ENCODE peak calls at places on chromosome 12, in five cellular contexts. One of them, this sample, is unnamed.

GRCh38 chr12:62603061-62603810 is 136.6 kb downstream of the MON2 start:
- DNase-seq in AG09309: peak
- DNase-seq in nephron progenitor cell: peak
- DNase-seq in HFFc6: peak
- DNase-seq in left ventricle myocardium inferior: peak
- DNase-seq in this sample: peak

GRCh38 chr12:46523446-46523845 is 150.9 kb upstream of the SLC38A2 start:
- DNase-seq in AG09309: no peak
- DNase-seq in nephron progenitor cell: no peak
- DNase-seq in HFFc6: peak
- DNase-seq in left ventricle myocardium inferior: no peak
- DNase-seq in this sample: no peak

GRCh38 chr12:8953773-8954402 is 4.4 kb upstream of the M6PR start:
- DNase-seq in AG09309: no peak
- DNase-seq in nephron progenitor cell: no peak
- DNase-seq in HFFc6: no peak
- DNase-seq in left ventricle myocardium inferior: no peak
- DNase-seq in this sample: no peak

GRCh38 chr12:57619434-57620244 is 8.4 kb downstream of the ARHGEF25 start:
- DNase-seq in AG09309: no peak
- DNase-seq in nephron progenitor cell: peak
- DNase-seq in HFFc6: no peak
- DNase-seq in left ventricle myocardium inferior: no peak
- DNase-seq in this sample: peak

GRCh38 chr12:113231275-113232231 is 10.3 kb downstream of the TPCN1 start:
- DNase-seq in AG09309: no peak
- DNase-seq in nephron progenitor cell: peak
- DNase-seq in HFFc6: no peak
- DNase-seq in left ventricle myocardium inferior: no peak
- DNase-seq in this sample: peak

GRCh38 chr12:81759215-81759991 is at the start of gene PPFIA2:
- DNase-seq in AG09309: no peak
- DNase-seq in nephron progenitor cell: peak
- DNase-seq in HFFc6: no peak
- DNase-seq in left ventricle myocardium inferior: peak
- DNase-seq in this sample: peak

GRCh38 chr12:78916845-78917480 is 52.4 kb downstream of the SYT1 start:
- DNase-seq in AG09309: no peak
- DNase-seq in nephron progenitor cell: no peak
- DNase-seq in HFFc6: no peak
- DNase-seq in left ventricle myocardium inferior: no peak
- DNase-seq in this sample: peak

GRCh38 chr12:120041386-120042231 is 52.6 kb downstream of the BICDL1 start:
- DNase-seq in AG09309: no peak
- DNase-seq in nephron progenitor cell: no peak
- DNase-seq in HFFc6: peak
- DNase-seq in left ventricle myocardium inferior: no peak
- DNase-seq in this sample: no peak

GRCh38 chr12:112843272-112843671 is 51.7 kb downstream of the RPH3A start:
- DNase-seq in AG09309: no peak
- DNase-seq in nephron progenitor cell: no peak
- DNase-seq in HFFc6: no peak
- DNase-seq in left ventricle myocardium inferior: no peak
- DNase-seq in this sample: no peak

GRCh38 chr12:63306476-63306875 is 155.5 kb upstream of the AVPR1A start:
- DNase-seq in AG09309: no peak
- DNase-seq in nephron progenitor cell: no peak
- DNase-seq in HFFc6: no peak
- DNase-seq in left ventricle myocardium inferior: no peak
- DNase-seq in this sample: no peak

GRCh38 chr12:7403466-7403865 is 40.5 kb downstream of the CD163L1 start:
- DNase-seq in AG09309: no peak
- DNase-seq in nephron progenitor cell: no peak
- DNase-seq in HFFc6: no peak
- DNase-seq in left ventricle myocardium inferior: no peak
- DNase-seq in this sample: no peak

GRCh38 chr12:4270670-4271432 is 2.7 kb upstream of the CCND2 start:
- DNase-seq in AG09309: no peak
- DNase-seq in nephron progenitor cell: peak
- DNase-seq in HFFc6: no peak
- DNase-seq in left ventricle myocardium inferior: peak
- DNase-seq in this sample: no peak

GRCh38 chr12:4267904-4268548 is 5.5 kb upstream of the CCND2 start:
- DNase-seq in AG09309: no peak
- DNase-seq in nephron progenitor cell: no peak
- DNase-seq in HFFc6: no peak
- DNase-seq in left ventricle myocardium inferior: no peak
- DNase-seq in this sample: no peak

GRCh38 chr12:4268549-4269181 is 4.9 kb upstream of the CCND2 start:
- DNase-seq in AG09309: no peak
- DNase-seq in nephron progenitor cell: peak
- DNase-seq in HFFc6: no peak
- DNase-seq in left ventricle myocardium inferior: no peak
- DNase-seq in this sample: no peak

GRCh38 chr12:4270016-4270669 is 3.4 kb upstream of the CCND2 start:
- DNase-seq in AG09309: no peak
- DNase-seq in nephron progenitor cell: no peak
- DNase-seq in HFFc6: no peak
- DNase-seq in left ventricle myocardium inferior: no peak
- DNase-seq in this sample: no peak

GRCh38 chr12:4269279-4269991 is 4.1 kb upstream of the CCND2 start:
- DNase-seq in AG09309: no peak
- DNase-seq in nephron progenitor cell: peak
- DNase-seq in HFFc6: no peak
- DNase-seq in left ventricle myocardium inferior: peak
- DNase-seq in this sample: peak
- TF ChIP-seq CTCF in AG09309: no peak
- TF ChIP-seq CTCF in nephron progenitor cell: no peak
- TF ChIP-seq CTCF in HFFc6: peak
- TF ChIP-seq CTCF in left ventricle myocardium inferior: peak
- TF ChIP-seq CTCF in this sample: no peak

GRCh38 chr12:12817611-12818010 is 4.5 kb downstream of the DDX47 start:
- DNase-seq in AG09309: no peak
- DNase-seq in nephron progenitor cell: no peak
- DNase-seq in HFFc6: no peak
- DNase-seq in left ventricle myocardium inferior: no peak
- DNase-seq in this sample: no peak

GRCh38 chr12:12821975-12822374 is 8.8 kb downstream of the DDX47 start:
- DNase-seq in AG09309: no peak
- DNase-seq in nephron progenitor cell: no peak
- DNase-seq in HFFc6: no peak
- DNase-seq in left ventricle myocardium inferior: no peak
- DNase-seq in this sample: no peak

GRCh38 chr12:12819221-12819620 is 6.1 kb downstream of the DDX47 start:
- DNase-seq in AG09309: no peak
- DNase-seq in nephron progenitor cell: no peak
- DNase-seq in HFFc6: no peak
- DNase-seq in left ventricle myocardium inferior: no peak
- DNase-seq in this sample: no peak

GRCh38 chr12:12818693-12819092 is 5.5 kb downstream of the DDX47 start:
- DNase-seq in AG09309: no peak
- DNase-seq in nephron progenitor cell: no peak
- DNase-seq in HFFc6: no peak
- DNase-seq in left ventricle myocardium inferior: no peak
- DNase-seq in this sample: no peak

DNA sequence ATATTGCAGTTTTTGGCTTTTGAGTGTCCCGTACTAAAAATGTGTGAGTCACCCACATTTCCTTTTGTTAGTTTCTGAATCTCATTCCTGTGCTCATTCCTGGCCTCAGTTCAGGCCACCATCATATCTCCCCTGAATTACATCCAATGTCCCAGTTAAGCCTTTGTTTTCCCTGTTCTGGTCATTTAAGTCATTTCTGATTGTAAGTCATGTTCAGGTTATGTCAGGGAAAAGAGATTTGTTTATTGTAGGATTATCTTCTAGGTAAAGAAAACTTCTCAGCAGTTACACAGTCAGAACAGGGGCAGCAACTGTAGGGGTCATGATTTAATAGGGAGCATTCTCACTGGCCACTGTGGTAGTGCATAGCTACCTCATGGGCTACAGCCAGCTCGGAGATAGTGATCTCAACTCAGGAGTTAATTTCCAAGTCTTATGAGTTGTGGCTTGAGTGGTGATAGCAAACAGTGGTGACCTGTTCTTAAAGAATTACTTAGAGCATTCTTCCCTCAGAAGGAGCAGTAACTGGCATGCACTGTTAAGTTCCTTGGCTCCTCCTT is 6.7 kb downstream of the DDX47 start:
- DNase-seq in AG09309: peak
- DNase-seq in nephron progenitor cell: no peak
- DNase-seq in HFFc6: peak
- DNase-seq in left ventricle myocardium inferior: no peak
- DNase-seq in this sample: no peak
- TF ChIP-seq CTCF in AG09309: peak
- TF ChIP-seq CTCF in nephron progenitor cell: no peak
- TF ChIP-seq CTCF in HFFc6: no peak
- TF ChIP-seq CTCF in left ventricle myocardium inferior: no peak
- TF ChIP-seq CTCF in this sample: no peak

GRCh38 chr12:56271031-56271430 is 4.3 kb downstream of the COQ10A start:
- DNase-seq in AG09309: no peak
- DNase-seq in nephron progenitor cell: no peak
- DNase-seq in HFFc6: peak
- DNase-seq in left ventricle myocardium inferior: no peak
- DNase-seq in this sample: no peak
- TF ChIP-seq CTCF in AG09309: peak
- TF ChIP-seq CTCF in nephron progenitor cell: peak
- TF ChIP-seq CTCF in HFFc6: peak
- TF ChIP-seq CTCF in left ventricle myocardium inferior: peak
- TF ChIP-seq CTCF in this sample: no peak

GRCh38 chr12:65962921-65963883 is 138.9 kb downstream of the HMGA2 start:
- DNase-seq in AG09309: no peak
- DNase-seq in nephron progenitor cell: peak
- DNase-seq in HFFc6: no peak
- DNase-seq in left ventricle myocardium inferior: no peak
- DNase-seq in this sample: peak
- TF ChIP-seq CTCF in AG09309: peak
- TF ChIP-seq CTCF in nephron progenitor cell: no peak
- TF ChIP-seq CTCF in HFFc6: peak
- TF ChIP-seq CTCF in left ventricle myocardium inferior: peak
- TF ChIP-seq CTCF in this sample: peak

DNA sequence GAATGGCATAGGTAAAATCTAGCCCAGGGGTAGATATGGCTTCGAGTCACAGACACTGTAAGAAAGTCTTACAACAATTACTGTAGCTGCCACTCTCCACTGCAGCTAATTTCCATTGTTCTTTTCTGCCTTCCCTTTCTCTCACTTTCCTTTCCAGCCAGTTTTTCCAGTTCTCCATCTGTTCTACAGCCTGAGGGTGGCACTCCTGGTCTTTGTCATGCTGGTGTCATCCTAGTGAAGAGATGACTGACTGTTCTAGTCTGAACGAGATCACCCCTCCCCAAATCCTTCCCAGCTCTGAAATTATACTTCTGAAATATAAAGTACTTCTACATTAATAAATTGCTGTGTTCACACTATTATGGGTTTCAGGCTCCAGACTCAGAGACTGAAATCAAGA is 74.2 kb upstream of the CSRP2 start:
- DNase-seq in AG09309: no peak
- DNase-seq in nephron progenitor cell: no peak
- DNase-seq in HFFc6: no peak
- DNase-seq in left ventricle myocardium inferior: no peak
- DNase-seq in this sample: peak
- TF ChIP-seq CTCF in AG09309: peak
- TF ChIP-seq CTCF in nephron progenitor cell: no peak
- TF ChIP-seq CTCF in HFFc6: no peak
- TF ChIP-seq CTCF in left ventricle myocardium inferior: no peak
- TF ChIP-seq CTCF in this sample: no peak

This sample was measured in Calu3.